ENCODE peak calls at places on chromosome X, in six cellular contexts. One of them, this sample, is unnamed.

GRCh38 chrX:153476628-153477027 is 6.3 kb upstream of the HAUS7 start:
- DNase-seq in nephron progenitor cell: no peak
- DNase-seq in ureter: no peak
- DNase-seq in skeletal muscle cell: no peak
- DNase-seq in D341Med: peak; percentile 66
- DNase-seq in stimulated activated CD8-positive, alpha-beta memory T cell treated with anti-CD3 and anti-CD28 coated beads, Interleukin-15, amount 100 ng/mL, for 4 hours: no peak
- DNase-seq in this sample: peak; percentile 71

GRCh38 chrX:1442016-1442665 is 10.6 kb downstream of the ASMTL start:
- DNase-seq in nephron progenitor cell: no peak
- DNase-seq in ureter: peak; percentile 13
- DNase-seq in skeletal muscle cell: no peak
- DNase-seq in D341Med: no peak
- DNase-seq in stimulated activated CD8-positive, alpha-beta memory T cell treated with anti-CD3 and anti-CD28 coated beads, Interleukin-15, amount 100 ng/mL, for 4 hours: no peak
- DNase-seq in this sample: no peak

GRCh38 chrX:130788786-130789581 is 114.0 kb downstream of the ENOX2 start:
- DNase-seq in nephron progenitor cell: no peak
- DNase-seq in ureter: no peak
- DNase-seq in skeletal muscle cell: no peak
- DNase-seq in D341Med: no peak
- DNase-seq in stimulated activated CD8-positive, alpha-beta memory T cell treated with anti-CD3 and anti-CD28 coated beads, Interleukin-15, amount 100 ng/mL, for 4 hours: no peak
- DNase-seq in this sample: no peak

GRCh38 chrX:47501226-47502071 is 18.4 kb upstream of the ZNF41 start:
- DNase-seq in nephron progenitor cell: no peak
- DNase-seq in ureter: no peak
- DNase-seq in skeletal muscle cell: peak; percentile 56
- DNase-seq in D341Med: no peak
- DNase-seq in stimulated activated CD8-positive, alpha-beta memory T cell treated with anti-CD3 and anti-CD28 coated beads, Interleukin-15, amount 100 ng/mL, for 4 hours: no peak
- DNase-seq in this sample: no peak

GRCh38 chrX:153830632-153831434 is 489 bp upstream of the PDZD4 start:
- DNase-seq in nephron progenitor cell: peak; percentile 29
- DNase-seq in ureter: no peak
- DNase-seq in skeletal muscle cell: no peak
- DNase-seq in D341Med: peak; percentile 71
- DNase-seq in stimulated activated CD8-positive, alpha-beta memory T cell treated with anti-CD3 and anti-CD28 coated beads, Interleukin-15, amount 100 ng/mL, for 4 hours: no peak
- DNase-seq in this sample: peak; percentile 79

GRCh38 chrX:115689931-115690330 is 129.0 kb downstream of the PLS3 start:
- DNase-seq in nephron progenitor cell: no peak
- DNase-seq in ureter: no peak
- DNase-seq in skeletal muscle cell: no peak
- DNase-seq in D341Med: no peak
- DNase-seq in stimulated activated CD8-positive, alpha-beta memory T cell treated with anti-CD3 and anti-CD28 coated beads, Interleukin-15, amount 100 ng/mL, for 4 hours: no peak
- DNase-seq in this sample: no peak

GRCh38 chrX:153901753-153902140 is 2.7 kb upstream of the AVPR2 start:
- DNase-seq in nephron progenitor cell: no peak
- DNase-seq in ureter: no peak
- DNase-seq in skeletal muscle cell: no peak
- DNase-seq in D341Med: no peak
- DNase-seq in stimulated activated CD8-positive, alpha-beta memory T cell treated with anti-CD3 and anti-CD28 coated beads, Interleukin-15, amount 100 ng/mL, for 4 hours: no peak
- DNase-seq in this sample: peak; percentile 27

GRCh38 chrX:72477787-72478186 is 94.9 kb downstream of the HDAC8 start:
- DNase-seq in nephron progenitor cell: no peak
- DNase-seq in ureter: no peak
- DNase-seq in skeletal muscle cell: no peak
- DNase-seq in D341Med: no peak
- DNase-seq in stimulated activated CD8-positive, alpha-beta memory T cell treated with anti-CD3 and anti-CD28 coated beads, Interleukin-15, amount 100 ng/mL, for 4 hours: no peak
- DNase-seq in this sample: peak; percentile 65

GRCh38 chrX:103918584-103919335 is 43.7 kb upstream of the TMSB15B start:
- DNase-seq in nephron progenitor cell: peak; percentile 71
- DNase-seq in ureter: peak; percentile 53
- DNase-seq in skeletal muscle cell: peak; percentile 17
- DNase-seq in D341Med: peak; percentile 50
- DNase-seq in stimulated activated CD8-positive, alpha-beta memory T cell treated with anti-CD3 and anti-CD28 coated beads, Interleukin-15, amount 100 ng/mL, for 4 hours: no peak
- DNase-seq in this sample: peak; percentile 71

GRCh38 chrX:48681539-48682183 is 1.9 kb upstream of the WAS start:
- DNase-seq in nephron progenitor cell: no peak
- DNase-seq in ureter: no peak
- DNase-seq in skeletal muscle cell: no peak
- DNase-seq in D341Med: no peak
- DNase-seq in stimulated activated CD8-positive, alpha-beta memory T cell treated with anti-CD3 and anti-CD28 coated beads, Interleukin-15, amount 100 ng/mL, for 4 hours: no peak
- DNase-seq in this sample: no peak

GRCh38 chrX:123277347-123277746 is 93.3 kb downstream of the GRIA3 start:
- DNase-seq in nephron progenitor cell: no peak
- DNase-seq in ureter: no peak
- DNase-seq in skeletal muscle cell: no peak
- DNase-seq in D341Med: no peak
- DNase-seq in stimulated activated CD8-positive, alpha-beta memory T cell treated with anti-CD3 and anti-CD28 coated beads, Interleukin-15, amount 100 ng/mL, for 4 hours: no peak
- DNase-seq in this sample: no peak

GRCh38 chrX:85003655-85004244 is at the start of gene APOOL:
- DNase-seq in nephron progenitor cell: peak; percentile 80
- DNase-seq in ureter: peak; percentile 88
- DNase-seq in skeletal muscle cell: peak; percentile 70
- DNase-seq in D341Med: peak; percentile 81
- DNase-seq in stimulated activated CD8-positive, alpha-beta memory T cell treated with anti-CD3 and anti-CD28 coated beads, Interleukin-15, amount 100 ng/mL, for 4 hours: peak; percentile 51
- DNase-seq in this sample: peak; percentile 76

GRCh38 chrX:105910563-105911105 is 88.3 kb downstream of the NRK start:
- DNase-seq in nephron progenitor cell: no peak
- DNase-seq in ureter: no peak
- DNase-seq in skeletal muscle cell: no peak
- DNase-seq in D341Med: no peak
- DNase-seq in stimulated activated CD8-positive, alpha-beta memory T cell treated with anti-CD3 and anti-CD28 coated beads, Interleukin-15, amount 100 ng/mL, for 4 hours: no peak
- DNase-seq in this sample: no peak

This sample was measured in SK-N-SH.